ENCODE peak calls at places on chromosomes 12 and 14, in six cellular contexts. One of them, this sample, is unnamed.

GRCh38 chr12:71994715-71995114 is 56.1 kb downstream of the TPH2 start:
- DNase-seq in AG09309: no peak
- DNase-seq in amniotic stem cell: no peak
- DNase-seq in lung microvascular endothelial cell: no peak
- DNase-seq in GM19239: no peak
- DNase-seq in progenitor cell of endocrine pancreas: no peak
- DNase-seq in this sample: no peak

GRCh38 chr12:101597164-101597563 is 2.4 kb downstream of the MYBPC1 start:
- DNase-seq in amniotic stem cell: no peak
- DNase-seq in lung microvascular endothelial cell: no peak
- DNase-seq in progenitor cell of endocrine pancreas: no peak
- DNase-seq in GM19239: no peak
- DNase-seq in AG09309: no peak
- DNase-seq in this sample: no peak

GRCh38 chr12:93453633-93454032 is 11.9 kb upstream of the UBE2N start:
- DNase-seq in GM19239: no peak
- DNase-seq in progenitor cell of endocrine pancreas: no peak
- DNase-seq in amniotic stem cell: peak
- DNase-seq in AG09309: peak
- DNase-seq in lung microvascular endothelial cell: no peak
- DNase-seq in this sample: no peak

GRCh38 chr12:116592116-116592637 is 33.0 kb downstream of the MAP1LC3B2 start:
- DNase-seq in lung microvascular endothelial cell: no peak
- DNase-seq in progenitor cell of endocrine pancreas: no peak
- DNase-seq in amniotic stem cell: no peak
- DNase-seq in GM19239: no peak
- DNase-seq in AG09309: no peak
- DNase-seq in this sample: peak

GRCh38 chr12:2405039-2405438 is 352.3 kb downstream of the CACNA1C start:
- DNase-seq in GM19239: no peak
- DNase-seq in amniotic stem cell: no peak
- DNase-seq in lung microvascular endothelial cell: no peak
- DNase-seq in AG09309: no peak
- DNase-seq in progenitor cell of endocrine pancreas: no peak
- DNase-seq in this sample: no peak

GRCh38 chr12:9143929-9144328 is 28.2 kb upstream of the A2M start:
- DNase-seq in lung microvascular endothelial cell: no peak
- DNase-seq in AG09309: no peak
- DNase-seq in amniotic stem cell: no peak
- DNase-seq in progenitor cell of endocrine pancreas: no peak
- DNase-seq in GM19239: no peak
- DNase-seq in this sample: no peak

GRCh38 chr12:29437575-29437974 is 56.6 kb upstream of the ERGIC2 start:
- DNase-seq in lung microvascular endothelial cell: no peak
- DNase-seq in AG09309: no peak
- DNase-seq in progenitor cell of endocrine pancreas: no peak
- DNase-seq in amniotic stem cell: no peak
- DNase-seq in GM19239: no peak
- DNase-seq in this sample: no peak

GRCh38 chr14:79659995-79660975 is 551.0 kb downstream of the DIO2 start:
- DNase-seq in amniotic stem cell: no peak
- DNase-seq in GM19239: no peak
- DNase-seq in lung microvascular endothelial cell: no peak
- DNase-seq in AG09309: no peak
- DNase-seq in progenitor cell of endocrine pancreas: no peak
- DNase-seq in this sample: no peak

GRCh38 chr12:123762715-123763052 is 583 bp downstream of the DNAH10 start:
- DNase-seq in amniotic stem cell: no peak
- DNase-seq in lung microvascular endothelial cell: no peak
- DNase-seq in progenitor cell of endocrine pancreas: no peak
- DNase-seq in AG09309: no peak
- DNase-seq in GM19239: no peak
- DNase-seq in this sample: no peak

GRCh38 chr14:91413547-91414474 is 3.8 kb downstream of the CCDC88C start:
- DNase-seq in AG09309: no peak
- DNase-seq in lung microvascular endothelial cell: no peak
- DNase-seq in GM19239: no peak
- DNase-seq in amniotic stem cell: no peak
- DNase-seq in progenitor cell of endocrine pancreas: peak
- DNase-seq in this sample: no peak

GRCh38 chr14:50733479-50733878 is 65.4 kb upstream of the SAV1 start:
- DNase-seq in amniotic stem cell: no peak
- DNase-seq in lung microvascular endothelial cell: no peak
- DNase-seq in AG09309: no peak
- DNase-seq in GM19239: no peak
- DNase-seq in progenitor cell of endocrine pancreas: no peak
- DNase-seq in this sample: no peak

GRCh38 chr12:6204533-6205143 is 4.4 kb downstream of the CD9 start:
- DNase-seq in GM19239: no peak
- DNase-seq in lung microvascular endothelial cell: peak
- DNase-seq in amniotic stem cell: no peak
- DNase-seq in AG09309: no peak
- DNase-seq in progenitor cell of endocrine pancreas: no peak
- DNase-seq in this sample: no peak

GRCh38 chr12:40672650-40673319 is 19.5 kb upstream of the CNTN1 start:
- DNase-seq in GM19239: no peak
- DNase-seq in AG09309: no peak
- DNase-seq in amniotic stem cell: no peak
- DNase-seq in lung microvascular endothelial cell: no peak
- DNase-seq in progenitor cell of endocrine pancreas: no peak
- DNase-seq in this sample: no peak

GRCh38 chr12:111287125-111287900 is 81.6 kb downstream of the PHETA1 start:
- DNase-seq in amniotic stem cell: no peak
- DNase-seq in AG09309: no peak
- DNase-seq in GM19239: no peak
- DNase-seq in progenitor cell of endocrine pancreas: no peak
- DNase-seq in lung microvascular endothelial cell: no peak
- DNase-seq in this sample: no peak

GRCh38 chr14:34043627-34044372 is 92.9 kb upstream of the EGLN3 start:
- DNase-seq in AG09309: no peak
- DNase-seq in amniotic stem cell: no peak
- DNase-seq in progenitor cell of endocrine pancreas: no peak
- DNase-seq in GM19239: peak
- DNase-seq in lung microvascular endothelial cell: peak
- DNase-seq in this sample: no peak

GRCh38 chr14:76203086-76204001 is 51.6 kb downstream of the GPATCH2L start:
- DNase-seq in progenitor cell of endocrine pancreas: no peak
- DNase-seq in AG09309: peak
- DNase-seq in amniotic stem cell: peak
- DNase-seq in lung microvascular endothelial cell: peak
- DNase-seq in GM19239: no peak
- DNase-seq in this sample: peak

GRCh38 chr12:11171953-11172675 is 1.1 kb downstream of the SMIM10L1 start:
- DNase-seq in progenitor cell of endocrine pancreas: no peak
- DNase-seq in GM19239: no peak
- DNase-seq in AG09309: no peak
- DNase-seq in lung microvascular endothelial cell: peak
- DNase-seq in amniotic stem cell: no peak
- DNase-seq in this sample: peak

GRCh38 chr14:38964630-38965029 is 138.4 kb downstream of the SEC23A start:
- DNase-seq in amniotic stem cell: no peak
- DNase-seq in progenitor cell of endocrine pancreas: no peak
- DNase-seq in AG09309: peak
- DNase-seq in GM19239: no peak
- DNase-seq in lung microvascular endothelial cell: no peak
- DNase-seq in this sample: peak

GRCh38 chr14:31992051-31992450 is 85.1 kb upstream of the ARHGAP5 start:
- DNase-seq in progenitor cell of endocrine pancreas: no peak
- DNase-seq in AG09309: peak
- DNase-seq in amniotic stem cell: no peak
- DNase-seq in lung microvascular endothelial cell: no peak
- DNase-seq in GM19239: no peak
- DNase-seq in this sample: peak

GRCh38 chr12:15131462-15131861 is 89.8 kb downstream of the RERG start:
- DNase-seq in amniotic stem cell: no peak
- DNase-seq in lung microvascular endothelial cell: no peak
- DNase-seq in GM19239: no peak
- DNase-seq in AG09309: peak
- DNase-seq in progenitor cell of endocrine pancreas: no peak
- DNase-seq in this sample: no peak

GRCh38 chr12:87809916-87810315 is 219.3 kb downstream of the C12orf50 start:
- DNase-seq in GM19239: no peak
- DNase-seq in AG09309: no peak
- DNase-seq in amniotic stem cell: no peak
- DNase-seq in lung microvascular endothelial cell: no peak
- DNase-seq in progenitor cell of endocrine pancreas: no peak
- DNase-seq in this sample: no peak

GRCh38 chr14:77026166-77026929 is 2.2 kb downstream of the IRF2BPL start:
- DNase-seq in progenitor cell of endocrine pancreas: no peak
- DNase-seq in lung microvascular endothelial cell: peak
- DNase-seq in GM19239: no peak
- DNase-seq in amniotic stem cell: no peak
- DNase-seq in AG09309: no peak
- DNase-seq in this sample: no peak

GRCh38 chr12:27359578-27360340 is 27.1 kb downstream of the BMAL2 start:
- DNase-seq in progenitor cell of endocrine pancreas: no peak
- DNase-seq in GM19239: no peak
- DNase-seq in AG09309: no peak
- DNase-seq in amniotic stem cell: no peak
- DNase-seq in lung microvascular endothelial cell: no peak
- DNase-seq in this sample: no peak

GRCh38 chr12:102343361-102344121 is 136.8 kb downstream of the IGF1 start:
- DNase-seq in progenitor cell of endocrine pancreas: no peak
- DNase-seq in lung microvascular endothelial cell: no peak
- DNase-seq in AG09309: no peak
- DNase-seq in GM19239: no peak
- DNase-seq in amniotic stem cell: no peak
- DNase-seq in this sample: no peak

GRCh38 chr14:20489093-20489994 is 16.0 kb upstream of the RNASE10 start:
- DNase-seq in lung microvascular endothelial cell: no peak
- DNase-seq in progenitor cell of endocrine pancreas: no peak
- DNase-seq in amniotic stem cell: no peak
- DNase-seq in AG09309: no peak
- DNase-seq in GM19239: no peak
- DNase-seq in this sample: no peak

GRCh38 chr12:110109037-110109836 is 14.9 kb upstream of the IFT81 start:
- DNase-seq in GM19239: no peak
- DNase-seq in progenitor cell of endocrine pancreas: no peak
- DNase-seq in lung microvascular endothelial cell: peak
- DNase-seq in amniotic stem cell: peak
- DNase-seq in AG09309: peak
- DNase-seq in this sample: peak

GRCh38 chr12:11836282-11836963 is 186.9 kb downstream of the ETV6 start:
- DNase-seq in lung microvascular endothelial cell: no peak
- DNase-seq in AG09309: no peak
- DNase-seq in progenitor cell of endocrine pancreas: no peak
- DNase-seq in GM19239: peak
- DNase-seq in amniotic stem cell: no peak
- DNase-seq in this sample: no peak

GRCh38 chr12:99736760-99737159 is 89.2 kb downstream of the GARIN6 start:
- DNase-seq in lung microvascular endothelial cell: no peak
- DNase-seq in GM19239: no peak
- DNase-seq in progenitor cell of endocrine pancreas: no peak
- DNase-seq in AG09309: no peak
- DNase-seq in amniotic stem cell: no peak
- DNase-seq in this sample: no peak

GRCh38 chr12:69703146-69703642 is 4.1 kb upstream of the BEST3 start:
- DNase-seq in amniotic stem cell: no peak
- DNase-seq in lung microvascular endothelial cell: no peak
- DNase-seq in AG09309: no peak
- DNase-seq in GM19239: no peak
- DNase-seq in progenitor cell of endocrine pancreas: no peak
- DNase-seq in this sample: no peak

GRCh38 chr12:96850676-96851075 is 56.4 kb upstream of the NEDD1 start:
- DNase-seq in lung microvascular endothelial cell: no peak
- DNase-seq in amniotic stem cell: no peak
- DNase-seq in GM19239: no peak
- DNase-seq in progenitor cell of endocrine pancreas: no peak
- DNase-seq in AG09309: no peak
- DNase-seq in this sample: no peak

GRCh38 chr12:4115570-4115969 is 158.0 kb upstream of the CCND2 start:
- DNase-seq in lung microvascular endothelial cell: peak
- DNase-seq in GM19239: no peak
- DNase-seq in AG09309: no peak
- DNase-seq in amniotic stem cell: no peak
- DNase-seq in progenitor cell of endocrine pancreas: no peak
- DNase-seq in this sample: no peak

GRCh38 chr12:99111600-99111999 is 466.5 kb downstream of the APAF1 start:
- DNase-seq in GM19239: no peak
- DNase-seq in progenitor cell of endocrine pancreas: no peak
- DNase-seq in AG09309: no peak
- DNase-seq in amniotic stem cell: no peak
- DNase-seq in lung microvascular endothelial cell: no peak
- DNase-seq in this sample: no peak

GRCh38 chr14:68977741-68978549 is 1.2 kb downstream of the ACTN1 start:
- DNase-seq in progenitor cell of endocrine pancreas: peak
- DNase-seq in AG09309: peak
- DNase-seq in lung microvascular endothelial cell: peak
- DNase-seq in amniotic stem cell: peak
- DNase-seq in GM19239: peak
- DNase-seq in this sample: peak

This sample was measured in astrocyte of the cerebellum.